ENCODE peak calls at places on chromosomes 13 and 19, in four cellular contexts. R, L, M and N are unnamed samples.
A peak's percentile ranks its signal among the peaks of the same experiment; 100 is the strongest.

GRCh38 chr13:47672982-47673670 is 327.9 kb downstream of the SUCLA2 start:
- DNase-seq in R (peak; percentile 16), L (no peak), M (peak; percentile 94), N (no peak)

GRCh38 chr13:44380404-44381165 is 7.0 kb downstream of the SERP2 start:
- DNase-seq in R (no peak), L (no peak), M (peak; percentile 66), N (peak; percentile 49)

GRCh38 chr19:46265217-46265828 is 31.5 kb upstream of the HIF3A start:
- DNase-seq in R (peak; percentile 91), L (peak; percentile 33), M (peak; percentile 71), N (peak; percentile 64)

GRCh38 chr13:46051958-46052313 is 610 bp downstream of the ZC3H13 start:
- DNase-seq in R (no peak), L (no peak), M (no peak), N (no peak)

GRCh38 chr19:11377237-11377636 is 2.8 kb downstream of the SWSAP1 start:
- DNase-seq in R (peak; percentile 39), L (no peak), M (peak; percentile 91), N (no peak)

GRCh38 chr13:40878321-40878720 is 88.9 kb downstream of the SLC25A15 start:
- DNase-seq in R (no peak), L (no peak), M (peak; percentile 43), N (peak; percentile 33)

GRCh38 chr13:92172191-92172590 is 773.8 kb downstream of the GPC5 start:
- DNase-seq in R (no peak), L (no peak), M (peak; percentile 63), N (peak; percentile 12)

GRCh38 chr13:25267715-25268114 is 19.6 kb downstream of the MTMR6 start:
- DNase-seq in R (no peak), L (no peak), M (peak; percentile 4), N (no peak)

GRCh38 chr19:56538761-56539263 is at the start of gene ZFP28:
- DNase-seq in R (no peak), L (no peak), M (no peak), N (peak; percentile 10)

GRCh38 chr13:38648912-38649311 is 38.0 kb upstream of the FREM2 start:
- DNase-seq in R (no peak), L (no peak), M (no peak), N (no peak)

GRCh38 chr19:45526143-45526542 is 18.9 kb downstream of the VASP start:
- DNase-seq in R (peak; percentile 75), L (no peak), M (peak; percentile 72), N (no peak)

GRCh38 chr13:97359181-97360057 is 74.5 kb upstream of the RAP2A start:
- DNase-seq in R (peak; percentile 85), L (no peak), M (peak; percentile 60), N (no peak)

GRCh38 chr13:24982333-24982999 is 113.5 kb upstream of the PABPC3 start:
- DNase-seq in R (no peak), L (no peak), M (no peak), N (no peak)

GRCh38 chr13:105541565-105541964 is 993.9 kb downstream of the EFNB2 start:
- DNase-seq in R (no peak), L (no peak), M (no peak), N (no peak)

GRCh38 chr19:7830272-7830771 is 304 bp downstream of the EVI5L start:
- DNase-seq in R (no peak), L (no peak), M (no peak), N (no peak)

GRCh38 chr19:3176715-3177501 is 1.7 kb upstream of the S1PR4 start:
- DNase-seq in R (peak; percentile 57), L (no peak), M (peak; percentile 73), N (peak; percentile 91)

DNA sequence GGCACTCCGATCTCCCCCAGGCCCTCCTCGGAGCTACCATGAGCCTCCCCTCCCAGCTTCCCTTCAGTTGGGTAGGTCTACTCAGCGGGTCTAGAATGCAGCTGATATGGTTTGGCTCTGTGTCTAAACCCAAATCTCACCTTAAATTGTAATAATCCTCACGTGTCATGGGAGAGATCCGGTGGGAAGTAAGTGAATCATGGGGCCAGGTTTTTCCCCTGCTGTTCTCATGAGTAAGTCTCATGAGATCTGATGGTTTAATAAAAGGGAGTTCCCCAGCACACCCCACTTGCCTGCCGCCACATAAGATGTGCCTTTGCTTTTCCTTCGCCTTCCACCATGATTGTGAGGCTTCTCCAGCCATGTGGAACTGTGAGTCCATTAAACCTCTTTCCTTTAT is 14.5 kb upstream of the DOCK9 start:
- DNase-seq in R (no peak), L (no peak), M (no peak), N (peak; percentile 93)
- H3K4me1 ChIP-seq in R (peaks cover 8% of the 10 kb centered on the region), L (no peaks in the 10 kb centered on the region), M (no peaks in the 10 kb centered on the region), N (peaks cover 73% of the 10 kb centered on the region)

GRCh38 chr13:28379371-28380083 is 115.4 kb downstream of the FLT1 start:
- DNase-seq in R (no peak), L (no peak), M (no peak), N (no peak)

GRCh38 chr13:28375250-28375930 is 119.5 kb downstream of the FLT1 start:
- DNase-seq in R (no peak), L (no peak), M (no peak), N (no peak)

GRCh38 chr13:28373803-28374202 is 121.1 kb downstream of the FLT1 start:
- DNase-seq in R (no peak), L (no peak), M (no peak), N (no peak)

GRCh38 chr13:28380319-28380718 is 114.6 kb downstream of the FLT1 start:
- DNase-seq in R (no peak), L (no peak), M (no peak), N (no peak)

GRCh38 chr13:28376604-28377003 is 118.3 kb downstream of the FLT1 start:
- DNase-seq in R (no peak), L (no peak), M (no peak), N (no peak)
- H3K27ac ChIP-seq in R (no peak overlapping the region), L (no peak overlapping the region), M (no peak overlapping the region), N (no peak overlapping the region)

DNA sequence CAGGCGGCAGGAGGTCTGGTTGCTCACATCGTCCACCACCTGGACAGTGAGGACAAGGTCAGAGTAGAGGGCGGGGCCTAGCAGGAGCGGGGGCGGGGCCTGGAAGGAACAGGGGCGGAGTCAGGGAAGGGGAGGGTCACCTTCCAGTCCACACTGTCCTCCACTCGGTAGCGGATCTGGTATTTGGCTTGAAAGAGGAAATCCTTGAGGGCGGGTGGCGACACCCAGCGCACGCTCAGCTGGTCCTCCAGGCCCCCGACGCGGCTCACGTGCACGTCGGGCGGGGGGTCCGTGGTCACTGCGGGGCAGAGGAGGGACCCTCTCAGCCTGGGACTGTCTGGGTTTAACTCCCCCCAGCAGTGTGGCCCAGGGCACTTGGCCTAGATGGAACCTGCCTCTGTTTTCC is 8.2 kb downstream of the REX1BD start:
- DNase-seq in R (peak; percentile 40), L (no peak), M (no peak), N (no peak)
- TF ChIP-seq CTCF in R (no peak), L (no peak), M (no peak), N (no peak)

GRCh38 chr13:33262997-33263396 is 22.6 kb downstream of the STARD13 start:
- DNase-seq in R (no peak), L (no peak), M (no peak), N (no peak)
- H3K4me1 ChIP-seq in R (peaks cover 20% of the 10 kb centered on the region), L (no peaks in the 10 kb centered on the region), M (peaks cover 37% of the 10 kb centered on the region), N (peaks cover 31% of the 10 kb centered on the region)

DNA sequence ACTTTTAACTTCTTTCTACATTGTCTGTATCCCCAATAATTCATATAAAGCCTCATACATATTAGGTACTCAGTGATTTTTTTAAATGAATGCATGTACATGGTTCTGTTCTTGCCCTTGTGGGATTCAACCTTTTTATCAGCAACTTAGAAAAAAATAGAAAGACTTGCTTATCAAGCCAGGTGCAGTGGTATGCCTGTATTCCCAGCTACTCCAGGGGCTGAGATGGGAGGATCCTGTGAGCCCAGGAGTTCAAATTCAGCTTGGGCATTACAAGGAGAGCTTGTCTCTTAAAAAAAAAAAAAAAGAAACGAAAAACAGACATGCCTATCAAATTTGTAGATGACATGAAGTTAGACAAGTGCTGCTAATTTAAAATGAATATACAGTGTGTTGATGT is 54.2 kb upstream of the MYCBP2 start:
- DNase-seq in R (no peak), L (no peak), M (no peak), N (no peak)
- H3K27ac ChIP-seq in R (no peak overlapping the region), L (no peak overlapping the region), M (no peak overlapping the region), N (no peak overlapping the region)

DNA sequence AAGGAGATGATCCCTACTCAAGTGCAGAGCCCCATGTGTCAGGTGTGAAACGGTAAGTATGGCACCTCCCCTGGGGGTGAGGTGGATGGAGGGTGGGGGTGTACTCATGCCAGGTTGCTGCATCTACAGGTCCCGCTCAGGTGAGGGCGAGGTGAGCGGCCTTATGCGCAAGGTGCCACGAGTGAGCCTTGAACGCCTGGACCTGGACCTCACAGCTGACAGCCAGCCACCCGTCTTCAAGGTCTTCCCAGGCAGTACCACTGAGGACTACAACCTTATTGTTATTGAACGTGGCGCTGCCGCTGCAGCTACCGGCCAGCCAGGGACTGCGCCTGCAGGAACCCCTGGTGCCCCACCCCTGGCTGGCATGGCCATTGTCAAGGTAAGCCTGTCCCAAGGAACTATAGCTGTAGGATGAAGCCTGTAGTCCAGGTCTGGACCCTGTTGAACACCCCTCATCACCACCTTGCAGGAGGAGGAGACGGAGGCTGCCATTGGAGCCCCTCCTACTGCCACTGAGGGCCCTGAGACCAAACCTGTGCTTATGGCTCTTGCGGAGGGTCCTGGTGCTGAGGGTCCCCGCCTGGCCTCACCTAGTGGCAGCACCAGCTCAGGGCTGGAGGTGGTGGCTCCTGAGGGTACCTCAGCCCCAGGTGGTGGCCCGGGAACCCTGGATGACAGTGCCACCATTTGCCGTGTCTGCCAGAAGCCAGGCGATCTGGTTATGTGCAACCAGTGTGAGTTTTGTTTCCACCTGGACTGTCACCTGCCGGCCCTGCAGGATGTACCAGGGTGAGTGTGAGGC is 5.2 kb downstream of the TRIM28 start:
- DNase-seq in R (no peak), L (no peak), M (no peak), N (no peak)
- TF ChIP-seq CTCF in R (no peak), L (no peak), M (no peak), N (no peak)

GRCh38 chr19:41412953-41413352 is 14.2 kb downstream of the B3GNT8 start:
- DNase-seq in R (no peak), L (no peak), M (no peak), N (no peak)
- H3K4me1 ChIP-seq in R (peaks cover 12% of the 10 kb centered on the region), L (peaks cover 18% of the 10 kb centered on the region), M (no peaks in the 10 kb centered on the region), N (peaks cover 4% of the 10 kb centered on the region)

GRCh38 chr19:5339470-5339949 is 1.1 kb downstream of the PTPRS start:
- DNase-seq in R (no peak), L (no peak), M (no peak), N (no peak)
- H3K27ac ChIP-seq in R (no peak overlapping the region), L (no peak overlapping the region), M (no peak overlapping the region), N (no peak overlapping the region)